ENCODE peak calls at places on chromosomes 5 and 9, in six cellular contexts. S is tibial nerve, T is pancreas, X is psoas muscle, M is foreskin fibroblast, N is lower lobe of right lung. U is an unnamed sample.

GRCh38 chr5:148384389-148384756 is 615 bp downstream of the FBXO38 start:
- DNase-seq in T (no peak), N (no peak), S (no peak), X (no peak), M (no peak), U (no peak)

GRCh38 chr9:5832093-5832542 is 799 bp downstream of the ERMP1 start:
- DNase-seq in S (no peak), M (peak; percentile 28), X (no peak), T (no peak), N (no peak), U (no peak)

GRCh38 chr9:121326130-121326838 is 43.8 kb downstream of the STOM start:
- DNase-seq in S (peak; percentile 87), M (peak; percentile 74), N (peak; percentile 74), T (no peak), X (peak; percentile 89), U (peak; percentile 20)

GRCh38 chr9:87107072-87107471 is 159.8 kb upstream of the GAS1 start:
- DNase-seq in M (peak; percentile 28), T (no peak), S (no peak), N (no peak), X (no peak), U (no peak)

GRCh38 chr5:167912944-167913343 is 378.5 kb upstream of the WWC1 start:
- DNase-seq in S (no peak), N (no peak), M (no peak), X (no peak), T (no peak), U (no peak)

GRCh38 chr9:83669067-83669466 is 38.7 kb downstream of the UBQLN1 start:
- DNase-seq in M (no peak), S (no peak), T (no peak), N (no peak), X (no peak), U (no peak)

GRCh38 chr9:125987420-125987819 is 240.2 kb downstream of the PBX3 start:
- DNase-seq in S (no peak), M (no peak), X (no peak), N (no peak), T (no peak), U (no peak)

GRCh38 chr5:4243865-4244264 is 648.2 kb downstream of the IRX1 start:
- DNase-seq in T (no peak), X (no peak), N (no peak), M (no peak), S (no peak), U (no peak)

GRCh38 chr5:7897014-7897600 is 28.2 kb downstream of the MTRR start:
- DNase-seq in S (no peak), T (no peak), M (peak; percentile 71), X (no peak), N (no peak), U (peak; percentile 12)

GRCh38 chr5:9498541-9499497 is 47.1 kb downstream of the SEMA5A start:
- DNase-seq in N (no peak), S (no peak), X (no peak), T (peak; percentile 31), M (peak; percentile 47), U (no peak)

GRCh38 chr9:5718296-5719032 is 89.6 kb downstream of the RIC1 start:
- DNase-seq in N (no peak), T (no peak), X (no peak), S (no peak), M (peak; percentile 45), U (no peak)

GRCh38 chr9:18442629-18443491 is 31.1 kb upstream of the ADAMTSL1 start:
- DNase-seq in X (peak; percentile 64), T (peak; percentile 53), S (peak; percentile 54), M (peak; percentile 94), N (peak; percentile 57), U (peak; percentile 84)

GRCh38 chr9:18438951-18439350 is 35.0 kb upstream of the ADAMTSL1 start:
- DNase-seq in T (no peak), X (no peak), M (peak; percentile 25), S (no peak), N (no peak), U (no peak)

GRCh38 chr9:18437315-18438200 is 36.4 kb upstream of the ADAMTSL1 start:
- DNase-seq in N (no peak), T (peak; percentile 28), S (no peak), X (peak; percentile 18), M (peak; percentile 61), U (no peak)

GRCh38 chr9:18441245-18441644 is 32.7 kb upstream of the ADAMTSL1 start:
- DNase-seq in T (no peak), M (peak; percentile 42), X (no peak), S (no peak), N (no peak), U (no peak)

GRCh38 chr9:18438300-18438925 is 35.5 kb upstream of the ADAMTSL1 start:
- DNase-seq in T (peak; percentile 17), M (peak; percentile 67), X (peak; percentile 13), S (no peak), N (peak; percentile 42), U (no peak)
- TF ChIP-seq CTCF in T (no peak), M (peak; percentile 35), X (no peak), S (peak; percentile 62), N (peak; percentile 19), U (peak; percentile 50)

GRCh38 chr9:131656356-131657030 is 83.4 kb downstream of the RAPGEF1 start:
- DNase-seq in X (peak; percentile 67), S (peak; percentile 30), N (peak; percentile 93), M (no peak), T (peak; percentile 71), U (no peak)
- H3K4me3 ChIP-seq in X (no peak overlapping the region), S (no peak overlapping the region), N (no peak overlapping the region), M (no peak overlapping the region), T (no peak overlapping the region), U (no peak overlapping the region)

DNA sequence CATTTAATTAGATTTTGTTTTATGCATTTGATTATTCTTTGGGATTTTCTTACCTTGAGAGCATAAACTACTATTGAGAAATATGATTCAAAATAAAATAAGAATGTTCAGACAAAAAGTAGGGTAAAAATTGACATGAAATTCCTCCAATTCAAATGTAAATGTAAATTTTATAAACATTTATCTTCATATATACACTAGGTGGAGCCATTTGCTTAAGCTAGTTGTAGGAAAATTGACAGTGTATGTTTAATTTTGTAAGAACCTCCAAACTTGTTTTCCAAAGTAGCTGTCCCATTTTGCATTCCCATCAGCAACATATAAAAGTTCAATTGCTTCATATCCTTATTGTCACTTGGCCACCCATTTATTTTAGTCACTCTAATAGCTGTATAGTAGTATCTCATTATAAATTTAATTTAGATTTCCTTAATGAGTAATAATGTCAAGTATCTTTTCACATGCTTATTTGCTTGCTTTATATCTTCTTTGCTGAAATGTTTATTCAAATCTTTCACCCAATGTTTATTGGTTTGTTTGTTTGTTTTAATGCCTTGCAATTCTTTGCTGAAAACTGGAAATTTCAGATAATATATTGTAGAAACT is 37.6 kb upstream of the SLCO6A1 start:
- DNase-seq in M (peak; percentile 18), S (no peak), X (no peak), T (no peak), N (no peak), U (no peak)
- TF ChIP-seq CTCF in M (no peak), S (peak; percentile 10), X (peak; percentile 35), T (no peak), N (peak; percentile 17), U (peak; percentile 13)

DNA sequence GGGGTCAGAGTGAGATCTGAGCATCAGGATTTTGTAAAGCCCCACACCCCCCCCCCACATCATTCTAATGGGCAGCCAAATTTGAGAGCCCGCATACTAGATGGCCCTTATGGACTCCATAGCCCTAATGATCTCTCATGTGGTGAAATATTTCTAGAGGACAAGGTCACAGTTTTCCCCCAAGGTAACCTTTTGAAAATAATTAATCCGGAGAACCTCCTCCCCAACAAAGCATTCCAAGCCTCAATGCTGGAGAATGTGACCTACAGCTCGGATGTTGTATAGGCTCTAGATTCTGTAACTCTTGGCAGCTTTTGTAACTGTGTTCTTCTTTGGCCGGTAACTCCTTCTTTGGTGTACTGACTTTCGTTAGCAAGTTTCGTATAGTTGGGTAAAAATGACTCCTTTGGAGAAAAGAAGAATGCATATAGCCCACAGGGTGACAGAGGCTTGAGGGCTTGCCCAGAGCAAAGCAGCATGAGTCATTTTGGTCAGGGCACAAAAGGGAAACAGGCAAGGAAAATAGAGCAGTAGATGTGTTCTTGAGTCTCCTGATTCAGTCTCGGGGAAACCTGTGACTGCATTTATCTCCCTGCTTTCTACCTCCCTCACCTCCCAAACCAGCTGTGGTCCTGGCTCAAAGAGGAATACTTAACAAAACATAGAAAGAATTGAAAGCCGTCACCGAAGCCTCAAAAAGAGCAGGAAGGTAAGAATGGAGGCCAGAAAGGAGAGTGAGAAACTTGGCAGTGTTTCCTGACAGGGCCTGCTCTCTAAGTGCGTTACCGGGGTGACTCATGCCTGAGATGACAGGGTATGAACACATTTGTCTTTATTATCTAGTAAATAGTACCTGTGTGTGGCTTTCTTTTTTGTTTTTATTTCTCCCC is 6.5 kb upstream of the XPA start:
- DNase-seq in T (no peak), N (no peak), M (peak; percentile 77), X (no peak), S (no peak), U (peak; percentile 91)
- H3K4me3 ChIP-seq in T (no peak overlapping the region), N (no peak overlapping the region), M (no peak overlapping the region), X (no peak overlapping the region), S (no peak overlapping the region), U (no peak overlapping the region)

DNA sequence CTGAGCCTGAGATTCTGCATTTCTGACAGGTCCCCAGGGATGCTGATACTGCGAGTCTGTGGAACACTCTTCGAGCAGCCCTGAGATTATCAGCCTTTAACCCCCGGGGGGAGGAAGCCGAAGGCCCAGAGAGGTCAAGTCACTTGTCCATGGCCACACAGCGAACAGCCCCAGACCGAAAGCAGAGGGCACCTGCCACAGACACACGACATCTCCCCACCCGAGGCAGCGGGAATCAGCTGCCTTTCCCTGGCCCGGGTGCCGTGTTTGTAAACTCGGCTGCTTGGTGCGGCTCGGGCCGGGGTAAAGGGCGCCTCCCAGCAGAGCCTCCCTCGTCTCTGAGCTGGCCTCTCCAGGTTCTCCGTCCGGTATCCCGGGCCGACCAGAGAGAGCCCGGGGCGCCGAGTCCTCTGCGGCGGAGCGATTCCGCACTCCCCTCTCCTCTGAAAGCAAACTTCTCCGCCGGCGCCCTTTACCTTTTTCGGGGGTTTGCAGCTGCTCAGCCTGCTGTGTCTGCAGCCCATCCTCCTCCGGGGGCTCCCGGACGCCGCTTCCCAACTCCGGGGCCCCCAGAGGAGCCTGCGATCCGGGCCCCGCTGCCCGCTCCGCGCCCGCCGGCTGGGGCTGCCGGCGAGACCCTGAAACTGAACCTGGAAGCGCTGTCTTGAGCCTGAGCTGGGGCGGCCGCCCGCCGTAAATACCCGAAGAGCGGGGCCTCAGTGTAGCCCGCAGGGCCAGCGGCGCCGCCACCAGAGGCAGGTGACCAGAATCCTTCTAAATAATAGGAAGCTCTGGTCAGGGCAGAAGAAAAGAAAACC is at the start of gene CCDC69:
- DNase-seq in T (peak; percentile 85), N (peak; percentile 89), X (peak; percentile 81), S (peak; percentile 57), M (peak; percentile 85), U (peak; percentile 33)
- TF ChIP-seq CTCF in T (no peak), N (peak; percentile 42), X (peak; percentile 26), S (peak; percentile 48), M (no peak), U (peak; percentile 28)

DNA sequence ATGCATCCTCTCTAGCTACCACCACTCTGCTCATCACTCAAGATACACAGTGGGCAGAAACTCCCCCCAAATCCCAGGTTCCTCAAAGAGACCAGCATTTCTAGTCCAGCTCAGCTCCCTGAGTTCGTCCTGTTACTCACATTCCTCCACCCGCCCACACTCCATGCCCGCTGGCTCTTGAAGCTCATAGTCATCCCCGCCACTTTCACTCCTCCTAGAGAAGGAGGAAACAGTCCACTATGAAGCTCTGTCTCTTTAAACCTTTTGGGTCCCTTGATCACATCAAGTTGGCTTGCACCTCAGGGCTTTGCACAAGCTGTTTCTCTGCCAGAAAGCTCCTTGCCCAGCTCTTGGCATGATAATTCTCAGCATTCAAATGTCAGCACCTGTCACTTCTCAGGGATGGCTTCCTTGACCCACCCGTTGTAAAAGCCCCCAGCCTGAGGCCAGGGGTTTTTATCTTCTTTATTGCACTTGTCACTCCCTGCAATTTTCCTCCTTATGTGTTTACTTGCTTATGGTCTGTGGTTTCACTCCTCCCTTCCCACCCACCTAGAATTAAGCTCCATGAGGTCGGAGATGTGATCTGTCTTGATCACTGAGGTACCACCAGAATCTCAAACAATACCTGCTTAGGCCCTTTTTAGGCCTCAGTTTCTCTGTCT is 200.6 kb upstream of the TBC1D2 start:
- DNase-seq in S (no peak), N (no peak), M (peak; percentile 55), T (no peak), X (no peak), U (no peak)
- H3K4me3 ChIP-seq in S (no peak overlapping the region), N (no peak overlapping the region), M (no peak overlapping the region), T (no peak overlapping the region), X (no peak overlapping the region), U (no peak overlapping the region)

U was measured in astrocyte of the cerebellum.